ENCODE peak calls at places on chromosome 17, in nine cellular contexts. P, G, Z, W, Q, Y, I, E and J are unnamed samples.

GRCh38 chr17:31740611-31741082 is 118.4 kb downstream of the COPRS start:
- DNase-seq in I (no peak), P (no peak), W (no peak), E (no peak), Y (no peak), G (no peak), Z (peak), Q (peak), J (peak)

GRCh38 chr17:61196302-61196704 is 203.3 kb upstream of the TBX2 start:
- DNase-seq in G (no peak), I (no peak), E (no peak), Y (no peak), P (no peak), Q (no peak), Z (no peak), W (no peak), J (no peak)

GRCh38 chr17:15291674-15292361 is 26.7 kb upstream of the PMP22 start:
- DNase-seq in Z (no peak), Y (no peak), P (no peak), G (no peak), I (no peak), W (no peak), E (peak), Q (no peak), J (no peak)

GRCh38 chr17:56982312-56982711 is 4.4 kb downstream of the SCPEP1 start:
- DNase-seq in I (peak), E (no peak), G (no peak), Z (no peak), Q (no peak), Y (no peak), W (no peak), P (no peak), J (no peak)

GRCh38 chr17:9258115-9259020 is 237.1 kb downstream of the NTN1 start:
- DNase-seq in G (no peak), E (no peak), W (no peak), P (no peak), Q (no peak), Z (no peak), I (peak), Y (no peak), J (no peak)

GRCh38 chr17:76076765-76077581 is 2.0 kb upstream of the ZACN start:
- DNase-seq in Q (no peak), W (peak), Z (peak), I (no peak), P (no peak), G (no peak), Y (no peak), E (no peak), J (no peak)

GRCh38 chr17:37699285-37699973 is 45.4 kb downstream of the HNF1B start:
- DNase-seq in Z (peak), I (no peak), Y (no peak), W (no peak), G (no peak), E (no peak), P (no peak), Q (no peak), J (peak)

GRCh38 chr17:37648555-37648954 is 5.3 kb upstream of the DDX52 start:
- DNase-seq in P (no peak), E (no peak), G (no peak), Y (no peak), Z (peak), I (no peak), Q (peak), W (no peak), J (peak)

GRCh38 chr17:39648876-39649430 is 12.0 kb downstream of the STARD3 start:
- DNase-seq in G (no peak), E (no peak), I (no peak), Q (no peak), Z (no peak), P (no peak), W (no peak), Y (no peak), J (no peak)

GRCh38 chr17:82497483-82498405 is 21.8 kb upstream of the FOXK2 start:
- DNase-seq in Y (peak), Q (peak), Z (peak), E (no peak), G (no peak), I (no peak), W (peak), P (peak), J (peak)

GRCh38 chr17:66191607-66192377 is at the start of gene CEP112:
- DNase-seq in W (peak), P (peak), G (no peak), Z (peak), Q (peak), E (peak), Y (peak), I (peak), J (no peak)

GRCh38 chr17:72858826-72859495 is 233.5 kb downstream of the SLC39A11 start:
- DNase-seq in Y (no peak), G (no peak), E (no peak), I (no peak), Z (no peak), W (no peak), P (no peak), Q (no peak), J (no peak)

GRCh38 chr17:27384721-27385120 is 71.5 kb upstream of the KSR1 start:
- DNase-seq in Y (no peak), W (no peak), P (no peak), Q (no peak), G (no peak), I (no peak), Z (peak), E (no peak), J (no peak)

GRCh38 chr17:81667754-81668153 is 1.2 kb downstream of the CCDC137 start:
- DNase-seq in G (no peak), I (no peak), P (no peak), Y (no peak), Q (no peak), Z (peak), W (no peak), E (no peak), J (no peak)

GRCh38 chr17:72982680-72983079 is 109.8 kb downstream of the SLC39A11 start:
- DNase-seq in Z (no peak), I (no peak), G (no peak), Q (no peak), E (no peak), W (no peak), Y (no peak), P (no peak), J (no peak)

GRCh38 chr17:62737513-62737912 is 70.6 kb downstream of the MARCHF10 start:
- DNase-seq in E (no peak), P (peak), Q (no peak), Y (no peak), G (no peak), W (no peak), Z (no peak), I (no peak), J (no peak)

GRCh38 chr17:6796017-6796886 is 20.2 kb downstream of the FBXO39 start:
- DNase-seq in W (no peak), I (no peak), Y (no peak), G (no peak), E (no peak), P (no peak), Z (peak), Q (no peak), J (no peak)

GRCh38 chr17:37605081-37605480 is 4.1 kb downstream of the SYNRG start:
- DNase-seq in Z (peak), P (no peak), Y (no peak), I (no peak), E (no peak), G (no peak), Q (no peak), W (no peak), J (no peak)

GRCh38 chr17:18246880-18247612 is 11.5 kb downstream of the FLII start:
- DNase-seq in G (no peak), W (peak), P (peak), Q (no peak), Z (peak), I (peak), E (peak), Y (peak), J (no peak)

GRCh38 chr17:30093463-30094147 is 23.0 kb upstream of the NSRP1 start:
- DNase-seq in Q (no peak), P (peak), Y (peak), I (peak), Z (peak), E (no peak), W (no peak), G (no peak), J (no peak)

GRCh38 chr17:39541652-39542051 is 66.1 kb downstream of the NEUROD2 start:
- DNase-seq in Z (no peak), P (no peak), Q (no peak), W (no peak), E (no peak), I (no peak), G (no peak), Y (no peak), J (no peak)

GRCh38 chr17:8754890-8755289 is 3.5 kb downstream of the SPDYE4 start:
- DNase-seq in Z (no peak), E (no peak), Q (no peak), G (no peak), W (no peak), P (no peak), Y (no peak), I (no peak), J (no peak)

GRCh38 chr17:348692-349425 is 3.7 kb downstream of the RPH3AL start:
- DNase-seq in W (no peak), G (no peak), I (no peak), E (peak), P (no peak), Y (no peak), Q (no peak), Z (no peak), J (no peak)

GRCh38 chr17:66580601-66581385 is 254.1 kb upstream of the CACNG5 start:
- DNase-seq in P (no peak), Q (no peak), G (no peak), Y (no peak), I (peak), Z (no peak), E (no peak), W (no peak), J (peak)

GRCh38 chr17:34826332-34826731 is 134.9 kb downstream of the CCT6B start:
- DNase-seq in Q (no peak), G (no peak), W (no peak), Z (peak), Y (no peak), P (no peak), I (no peak), E (no peak), J (no peak)

GRCh38 chr17:15308758-15309157 is 32.6 kb downstream of the TEKT3 start:
- DNase-seq in I (no peak), G (no peak), P (no peak), Z (no peak), Q (no peak), Y (no peak), W (no peak), E (no peak), J (no peak)

GRCh38 chr17:32298721-32299578 is 33.3 kb downstream of the RHBDL3 start:
- DNase-seq in Z (no peak), I (peak), W (no peak), P (no peak), Y (no peak), Q (no peak), E (no peak), G (no peak), J (no peak)

GRCh38 chr17:57675988-57676387 is 69.1 kb downstream of the CCDC182 start:
- DNase-seq in I (no peak), Z (no peak), E (no peak), P (no peak), W (no peak), G (no peak), Q (no peak), Y (no peak), J (no peak)

GRCh38 chr17:35745246-35745645 is 7.8 kb downstream of the GAS2L2 start:
- DNase-seq in Y (no peak), I (no peak), Z (no peak), P (no peak), G (no peak), W (no peak), E (no peak), Q (no peak), J (no peak)

GRCh38 chr17:16989230-16989952 is 17.5 kb upstream of the TNFRSF13B start:
- DNase-seq in E (no peak), I (no peak), W (peak), Q (no peak), Y (no peak), P (no peak), Z (no peak), G (no peak), J (no peak)

GRCh38 chr17:57869599-57870282 is 19.9 kb upstream of the MRPS23 start:
- DNase-seq in Y (no peak), Z (peak), E (no peak), I (no peak), Q (peak), P (no peak), W (no peak), G (no peak), J (peak)

GRCh38 chr17:7732981-7733557 is 15.5 kb downstream of the DNAH2 start:
- DNase-seq in E (no peak), Q (no peak), Y (no peak), Z (no peak), I (no peak), G (no peak), P (no peak), W (no peak), J (no peak)

GRCh38 chr17:2058521-2059124 is 3.7 kb downstream of the HIC1 start:
- DNase-seq in E (peak), Z (peak), Q (no peak), Y (peak), P (peak), I (no peak), G (no peak), W (peak), J (no peak)

GRCh38 chr17:51298508-51299371 is 38.4 kb downstream of the UTP18 start:
- DNase-seq in G (no peak), P (no peak), W (no peak), Z (peak), I (peak), Y (peak), E (no peak), Q (peak), J (no peak)

GRCh38 chr17:74408830-74409229 is 23.1 kb upstream of the GPRC5C start:
- DNase-seq in Q (no peak), I (peak), W (no peak), P (no peak), E (no peak), G (no peak), Y (no peak), Z (no peak), J (no peak)

GRCh38 chr17:39223907-39224777 is 1.6 kb downstream of the STAC2 start:
- DNase-seq in I (no peak), Q (no peak), G (no peak), E (no peak), P (no peak), Z (no peak), W (no peak), Y (no peak), J (no peak)